ENCODE peak calls at places on chromosome 13, in five cellular contexts. M, G, N, O and P are unnamed samples.

GRCh38 chr13:112771877-112772538 is 82.2 kb downstream of the ATP11A start:
- DNase-seq in M (no peak), G (no peak), N (no peak), O (no peak), P (no peak)

GRCh38 chr13:45464687-45465453 is at the start of gene COG3:
- DNase-seq in M (peak; percentile 94), G (peak; percentile 90), N (peak; percentile 94), O (peak; percentile 90), P (peak; percentile 90)

GRCh38 chr13:37681295-37682032 is 82.9 kb upstream of the POSTN start:
- DNase-seq in M (no peak), G (no peak), N (no peak), O (no peak), P (no peak)

GRCh38 chr13:33031277-33031676 is 15.1 kb downstream of the KL start:
- DNase-seq in M (no peak), G (no peak), N (no peak), O (no peak), P (no peak)

GRCh38 chr13:35388979-35389378 is 87.5 kb downstream of the MAB21L1 start:
- DNase-seq in M (no peak), G (no peak), N (peak; percentile 18), O (no peak), P (no peak)

GRCh38 chr13:114027046-114027760 is 53.3 kb upstream of the C13orf46 start:
- DNase-seq in M (no peak), G (no peak), N (no peak), O (no peak), P (no peak)

GRCh38 chr13:39941236-39941635 is 285.8 kb downstream of the COG6 start:
- DNase-seq in M (no peak), G (no peak), N (no peak), O (no peak), P (no peak)

GRCh38 chr13:35978607-35979316 is 152.4 kb downstream of the DCLK1 start:
- DNase-seq in M (no peak), G (no peak), N (no peak), O (peak; percentile 7), P (no peak)

GRCh38 chr13:112869202-112870061 is 99.6 kb upstream of the MCF2L start:
- DNase-seq in M (no peak), G (no peak), N (no peak), O (no peak), P (no peak)

GRCh38 chr13:45441633-45442032 is 23.1 kb upstream of the COG3 start:
- DNase-seq in M (no peak), G (no peak), N (no peak), O (no peak), P (no peak)

GRCh38 chr13:50809133-50810090 is 34.1 kb downstream of the DLEU7 start:
- DNase-seq in M (no peak), G (no peak), N (no peak), O (no peak), P (no peak)

GRCh38 chr13:50396001-50396400 is 380.8 kb downstream of the KCNRG start:
- DNase-seq in M (no peak), G (no peak), N (no peak), O (no peak), P (no peak)

GRCh38 chr13:47680752-47681151 is 320.3 kb downstream of the SUCLA2 start:
- DNase-seq in M (no peak), G (no peak), N (no peak), O (no peak), P (no peak)

GRCh38 chr13:40221460-40222201 is 444.8 kb downstream of the FOXO1 start:
- DNase-seq in M (no peak), G (no peak), N (no peak), O (peak; percentile 14), P (no peak)

GRCh38 chr13:24282256-24282655 is 27.1 kb upstream of the C1QTNF9 start:
- DNase-seq in M (no peak), G (no peak), N (no peak), O (no peak), P (no peak)

GRCh38 chr13:72808917-72809500 is 27.1 kb downstream of the PIBF1 start:
- DNase-seq in M (no peak), G (no peak), N (no peak), O (no peak), P (no peak)

GRCh38 chr13:30022796-30023195 is 172.4 kb upstream of the UBL3 start:
- DNase-seq in M (no peak), G (no peak), N (no peak), O (no peak), P (no peak)